ENCODE peak calls at places on chromosomes 5 and 9, in nine cellular contexts. One of them, this sample, is unnamed.

GRCh38 chr5:169801324-169801777 is 164.3 kb downstream of the DOCK2 start:
- DNase-seq in activated CD4-positive, alpha-beta T cell treated with anti-CD3 and anti-CD28 coated beads for 48 hours: peak; percentile 15
- DNase-seq in GM18507: no peak
- DNase-seq in HTR-8/SVneo: no peak
- DNase-seq in stimulated activated CD8-positive, alpha-beta memory T cell treated with anti-CD3 and anti-CD28 coated beads, Interleukin-4, amount 100 ng/mL, for 48 hours: no peak
- DNase-seq in HCT116: no peak
- DNase-seq in NCI-H1092: no peak
- DNase-seq in EL: peak; percentile 62
- DNase-seq in left colon: no peak
- DNase-seq in this sample: no peak

GRCh38 chr9:90088411-90088810 is 483.6 kb downstream of the GADD45G start:
- DNase-seq in EL: no peak
- DNase-seq in GM18507: no peak
- DNase-seq in stimulated activated CD8-positive, alpha-beta memory T cell treated with anti-CD3 and anti-CD28 coated beads, Interleukin-4, amount 100 ng/mL, for 48 hours: no peak
- DNase-seq in HCT116: no peak
- DNase-seq in activated CD4-positive, alpha-beta T cell treated with anti-CD3 and anti-CD28 coated beads for 48 hours: no peak
- DNase-seq in NCI-H1092: no peak
- DNase-seq in left colon: no peak
- DNase-seq in HTR-8/SVneo: no peak
- DNase-seq in this sample: no peak

GRCh38 chr5:81232449-81233079 is 558 bp upstream of the CKMT2 start:
- DNase-seq in activated CD4-positive, alpha-beta T cell treated with anti-CD3 and anti-CD28 coated beads for 48 hours: no peak
- DNase-seq in stimulated activated CD8-positive, alpha-beta memory T cell treated with anti-CD3 and anti-CD28 coated beads, Interleukin-4, amount 100 ng/mL, for 48 hours: no peak
- DNase-seq in HCT116: no peak
- DNase-seq in HTR-8/SVneo: no peak
- DNase-seq in GM18507: no peak
- DNase-seq in NCI-H1092: no peak
- DNase-seq in left colon: no peak
- DNase-seq in EL: no peak
- DNase-seq in this sample: no peak

GRCh38 chr9:7676757-7677156 is 122.8 kb downstream of the DMAC1 start:
- DNase-seq in left colon: no peak
- DNase-seq in EL: no peak
- DNase-seq in stimulated activated CD8-positive, alpha-beta memory T cell treated with anti-CD3 and anti-CD28 coated beads, Interleukin-4, amount 100 ng/mL, for 48 hours: no peak
- DNase-seq in HCT116: no peak
- DNase-seq in GM18507: no peak
- DNase-seq in NCI-H1092: no peak
- DNase-seq in HTR-8/SVneo: no peak
- DNase-seq in activated CD4-positive, alpha-beta T cell treated with anti-CD3 and anti-CD28 coated beads for 48 hours: no peak
- DNase-seq in this sample: no peak

GRCh38 chr5:137935190-137935589 is 45.9 kb downstream of the PKD2L2 start:
- DNase-seq in GM18507: no peak
- DNase-seq in left colon: no peak
- DNase-seq in EL: no peak
- DNase-seq in NCI-H1092: no peak
- DNase-seq in HTR-8/SVneo: no peak
- DNase-seq in stimulated activated CD8-positive, alpha-beta memory T cell treated with anti-CD3 and anti-CD28 coated beads, Interleukin-4, amount 100 ng/mL, for 48 hours: no peak
- DNase-seq in HCT116: no peak
- DNase-seq in activated CD4-positive, alpha-beta T cell treated with anti-CD3 and anti-CD28 coated beads for 48 hours: no peak
- DNase-seq in this sample: no peak

GRCh38 chr5:14164764-14165163 is 21.6 kb downstream of the TRIO start:
- DNase-seq in activated CD4-positive, alpha-beta T cell treated with anti-CD3 and anti-CD28 coated beads for 48 hours: no peak
- DNase-seq in GM18507: no peak
- DNase-seq in NCI-H1092: no peak
- DNase-seq in HCT116: no peak
- DNase-seq in stimulated activated CD8-positive, alpha-beta memory T cell treated with anti-CD3 and anti-CD28 coated beads, Interleukin-4, amount 100 ng/mL, for 48 hours: no peak
- DNase-seq in left colon: no peak
- DNase-seq in EL: no peak
- DNase-seq in HTR-8/SVneo: no peak
- DNase-seq in this sample: no peak

GRCh38 chr5:91562922-91563321 is 179.8 kb upstream of the ARRDC3 start:
- DNase-seq in EL: no peak
- DNase-seq in NCI-H1092: no peak
- DNase-seq in stimulated activated CD8-positive, alpha-beta memory T cell treated with anti-CD3 and anti-CD28 coated beads, Interleukin-4, amount 100 ng/mL, for 48 hours: no peak
- DNase-seq in activated CD4-positive, alpha-beta T cell treated with anti-CD3 and anti-CD28 coated beads for 48 hours: no peak
- DNase-seq in HTR-8/SVneo: no peak
- DNase-seq in HCT116: no peak
- DNase-seq in GM18507: no peak
- DNase-seq in left colon: no peak
- DNase-seq in this sample: no peak

GRCh38 chr9:137828527-137829259 is 48.9 kb upstream of the CACNA1B start:
- DNase-seq in stimulated activated CD8-positive, alpha-beta memory T cell treated with anti-CD3 and anti-CD28 coated beads, Interleukin-4, amount 100 ng/mL, for 48 hours: peak; percentile 43
- DNase-seq in HTR-8/SVneo: peak; percentile 20
- DNase-seq in GM18507: no peak
- DNase-seq in left colon: no peak
- DNase-seq in EL: peak; percentile 15
- DNase-seq in NCI-H1092: no peak
- DNase-seq in HCT116: no peak
- DNase-seq in activated CD4-positive, alpha-beta T cell treated with anti-CD3 and anti-CD28 coated beads for 48 hours: peak; percentile 28
- DNase-seq in this sample: no peak

GRCh38 chr5:76175821-76176403 is 92.7 kb downstream of the SV2C start:
- DNase-seq in GM18507: peak; percentile 23
- DNase-seq in stimulated activated CD8-positive, alpha-beta memory T cell treated with anti-CD3 and anti-CD28 coated beads, Interleukin-4, amount 100 ng/mL, for 48 hours: peak; percentile 39
- DNase-seq in left colon: no peak
- DNase-seq in EL: no peak
- DNase-seq in activated CD4-positive, alpha-beta T cell treated with anti-CD3 and anti-CD28 coated beads for 48 hours: peak; percentile 21
- DNase-seq in HTR-8/SVneo: no peak
- DNase-seq in NCI-H1092: no peak
- DNase-seq in HCT116: no peak
- DNase-seq in this sample: no peak

GRCh38 chr9:85527331-85528015 is 214.3 kb downstream of the AGTPBP1 start:
- DNase-seq in left colon: no peak
- DNase-seq in NCI-H1092: no peak
- DNase-seq in EL: no peak
- DNase-seq in HTR-8/SVneo: no peak
- DNase-seq in GM18507: no peak
- DNase-seq in stimulated activated CD8-positive, alpha-beta memory T cell treated with anti-CD3 and anti-CD28 coated beads, Interleukin-4, amount 100 ng/mL, for 48 hours: no peak
- DNase-seq in HCT116: no peak
- DNase-seq in activated CD4-positive, alpha-beta T cell treated with anti-CD3 and anti-CD28 coated beads for 48 hours: no peak
- DNase-seq in this sample: no peak

GRCh38 chr5:56861893-56862485 is 46.6 kb downstream of the MAP3K1 start:
- DNase-seq in HCT116: no peak
- DNase-seq in GM18507: no peak
- DNase-seq in HTR-8/SVneo: no peak
- DNase-seq in NCI-H1092: no peak
- DNase-seq in EL: no peak
- DNase-seq in left colon: no peak
- DNase-seq in stimulated activated CD8-positive, alpha-beta memory T cell treated with anti-CD3 and anti-CD28 coated beads, Interleukin-4, amount 100 ng/mL, for 48 hours: no peak
- DNase-seq in activated CD4-positive, alpha-beta T cell treated with anti-CD3 and anti-CD28 coated beads for 48 hours: no peak
- DNase-seq in this sample: no peak

GRCh38 chr9:36132081-36132480 is 4.5 kb upstream of the GLIPR2 start:
- DNase-seq in GM18507: no peak
- DNase-seq in left colon: no peak
- DNase-seq in activated CD4-positive, alpha-beta T cell treated with anti-CD3 and anti-CD28 coated beads for 48 hours: no peak
- DNase-seq in HTR-8/SVneo: no peak
- DNase-seq in EL: peak; percentile 52
- DNase-seq in HCT116: no peak
- DNase-seq in stimulated activated CD8-positive, alpha-beta memory T cell treated with anti-CD3 and anti-CD28 coated beads, Interleukin-4, amount 100 ng/mL, for 48 hours: no peak
- DNase-seq in NCI-H1092: no peak
- DNase-seq in this sample: no peak

GRCh38 chr9:86202338-86202882 is 57.0 kb downstream of the C9orf153 start:
- DNase-seq in HTR-8/SVneo: peak; percentile 42
- DNase-seq in HCT116: peak; percentile 27
- DNase-seq in EL: peak; percentile 63
- DNase-seq in GM18507: peak; percentile 17
- DNase-seq in activated CD4-positive, alpha-beta T cell treated with anti-CD3 and anti-CD28 coated beads for 48 hours: peak; percentile 38
- DNase-seq in stimulated activated CD8-positive, alpha-beta memory T cell treated with anti-CD3 and anti-CD28 coated beads, Interleukin-4, amount 100 ng/mL, for 48 hours: peak; percentile 31
- DNase-seq in NCI-H1092: peak; percentile 39
- DNase-seq in left colon: peak; percentile 6
- DNase-seq in this sample: peak; percentile 36

GRCh38 chr9:87748895-87749294 is 23.0 kb downstream of the CTSL start:
- DNase-seq in EL: no peak
- DNase-seq in activated CD4-positive, alpha-beta T cell treated with anti-CD3 and anti-CD28 coated beads for 48 hours: no peak
- DNase-seq in NCI-H1092: no peak
- DNase-seq in left colon: no peak
- DNase-seq in GM18507: no peak
- DNase-seq in stimulated activated CD8-positive, alpha-beta memory T cell treated with anti-CD3 and anti-CD28 coated beads, Interleukin-4, amount 100 ng/mL, for 48 hours: no peak
- DNase-seq in HTR-8/SVneo: no peak
- DNase-seq in HCT116: no peak
- DNase-seq in this sample: no peak

GRCh38 chr9:123678878-123679329 is 251.0 kb downstream of the DENND1A start:
- DNase-seq in HCT116: no peak
- DNase-seq in NCI-H1092: no peak
- DNase-seq in activated CD4-positive, alpha-beta T cell treated with anti-CD3 and anti-CD28 coated beads for 48 hours: no peak
- DNase-seq in left colon: no peak
- DNase-seq in EL: peak; percentile 38
- DNase-seq in GM18507: no peak
- DNase-seq in HTR-8/SVneo: no peak
- DNase-seq in stimulated activated CD8-positive, alpha-beta memory T cell treated with anti-CD3 and anti-CD28 coated beads, Interleukin-4, amount 100 ng/mL, for 48 hours: no peak
- DNase-seq in this sample: no peak

GRCh38 chr9:1978941-1979340 is 36.2 kb upstream of the SMARCA2 start:
- DNase-seq in HCT116: no peak
- DNase-seq in GM18507: no peak
- DNase-seq in activated CD4-positive, alpha-beta T cell treated with anti-CD3 and anti-CD28 coated beads for 48 hours: no peak
- DNase-seq in left colon: peak; percentile 4
- DNase-seq in HTR-8/SVneo: no peak
- DNase-seq in stimulated activated CD8-positive, alpha-beta memory T cell treated with anti-CD3 and anti-CD28 coated beads, Interleukin-4, amount 100 ng/mL, for 48 hours: no peak
- DNase-seq in NCI-H1092: no peak
- DNase-seq in EL: peak; percentile 67
- DNase-seq in this sample: no peak